ENCODE peak calls at places on chromosomes 13 and 19, in four cellular contexts. T, Q, F and Z are unnamed samples.

GRCh38 chr19:8481191-8481590 is 21.2 kb downstream of the PRAM1 start:
- DNase-seq in Q (no peak), F (no peak), T (no peak), Z (no peak)

GRCh38 chr13:41544824-41545707 is 87.7 kb downstream of the RGCC start:
- DNase-seq in T (no peak), F (no peak), Q (no peak), Z (no peak)

GRCh38 chr19:34120846-34121639 is 51.3 kb upstream of the LSM14A start:
- DNase-seq in F (peak), Q (peak), T (no peak), Z (no peak)

GRCh38 chr19:1069009-1069779 is 2.2 kb downstream of the ARHGAP45 start:
- DNase-seq in T (no peak), Q (no peak), F (no peak), Z (no peak)

GRCh38 chr13:93029536-93029935 is 197.1 kb upstream of the GPC6 start:
- DNase-seq in Q (no peak), T (no peak), F (no peak), Z (no peak)

GRCh38 chr13:20400774-20401173 is 124.9 kb downstream of the CRYL1 start:
- DNase-seq in Q (no peak), F (no peak), T (no peak), Z (no peak)

GRCh38 chr13:44967656-44968451 is 21.4 kb downstream of the NUFIP1 start:
- DNase-seq in Q (no peak), F (no peak), T (no peak), Z (no peak)

GRCh38 chr13:52003551-52003950 is 7.7 kb downstream of the ATP7B start:
- DNase-seq in T (no peak), F (no peak), Q (no peak), Z (no peak)

GRCh38 chr13:37058801-37059135 is 720 bp downstream of the SUPT20H start:
- DNase-seq in F (peak), Q (peak), T (peak), Z (no peak)

GRCh38 chr13:44416297-44416696 is 42.7 kb downstream of the SERP2 start:
- DNase-seq in Q (no peak), T (no peak), F (no peak), Z (no peak)

GRCh38 chr19:54937926-54938325 is 9.4 kb downstream of the NLRP7 start:
- DNase-seq in F (no peak), Q (no peak), T (peak), Z (no peak)

GRCh38 chr13:113354831-113355610 is 8.9 kb downstream of the GRTP1 start:
- DNase-seq in F (no peak), Q (no peak), T (no peak), Z (no peak)

GRCh38 chr13:68748038-68748437 is 1359.6 kb upstream of the ATXN8OS start:
- DNase-seq in Q (no peak), T (no peak), F (no peak), Z (no peak)

GRCh38 chr13:35514166-35514565 is 37.7 kb upstream of the MAB21L1 start:
- DNase-seq in T (no peak), F (no peak), Q (no peak), Z (no peak)
- TF ChIP-seq NRF1 in T (no peak), F (no peak), Q (no peak), Z (no peak)

GRCh38 chr13:63184693-63185092 is 1769.0 kb upstream of the PCDH20 start:
- DNase-seq in Q (no peak), F (no peak), T (no peak), Z (peak)
- TF ChIP-seq NRF1 in Q (no peak), F (no peak), T (no peak), Z (no peak)

DNA sequence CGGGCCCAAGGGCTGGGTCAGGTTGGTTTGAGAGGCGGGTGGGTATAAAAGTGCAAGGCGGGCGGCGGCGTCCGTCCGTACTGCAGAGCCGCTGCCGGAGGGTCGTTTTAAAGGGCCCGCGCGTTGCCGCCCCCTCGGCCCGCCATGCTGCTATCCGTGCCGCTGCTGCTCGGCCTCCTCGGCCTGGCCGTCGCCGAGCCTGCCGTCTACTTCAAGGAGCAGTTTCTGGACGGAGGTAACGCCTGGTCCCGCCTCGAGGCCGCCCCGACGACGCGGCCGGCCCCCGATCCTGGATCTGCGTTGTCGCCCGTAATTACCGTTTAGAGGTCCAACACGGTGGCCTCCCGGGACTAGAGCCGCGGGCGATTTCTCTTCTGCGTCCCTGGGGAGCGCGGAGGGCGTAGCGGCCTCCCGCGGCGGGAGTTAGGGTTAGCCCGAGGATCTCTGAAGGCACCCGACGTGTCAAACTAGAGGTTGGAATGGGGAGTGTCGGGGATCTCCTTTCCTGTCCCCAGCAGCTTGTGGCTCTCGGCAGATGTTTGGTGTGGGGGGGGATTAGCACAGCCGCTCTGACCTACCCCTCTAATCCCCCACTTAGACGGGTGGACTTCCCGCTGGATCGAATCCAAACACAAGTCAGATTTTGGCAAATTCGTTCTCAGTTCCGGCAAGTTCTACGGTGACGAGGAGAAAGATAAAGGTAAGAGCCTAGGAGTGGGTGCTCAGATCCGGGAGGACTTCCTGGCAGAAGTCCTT is at the start of gene CALR:
- DNase-seq in F (peak), T (no peak), Q (no peak), Z (no peak)
- TF ChIP-seq NRF1 in F (no peak), T (no peak), Q (no peak), Z (no peak)

DNA sequence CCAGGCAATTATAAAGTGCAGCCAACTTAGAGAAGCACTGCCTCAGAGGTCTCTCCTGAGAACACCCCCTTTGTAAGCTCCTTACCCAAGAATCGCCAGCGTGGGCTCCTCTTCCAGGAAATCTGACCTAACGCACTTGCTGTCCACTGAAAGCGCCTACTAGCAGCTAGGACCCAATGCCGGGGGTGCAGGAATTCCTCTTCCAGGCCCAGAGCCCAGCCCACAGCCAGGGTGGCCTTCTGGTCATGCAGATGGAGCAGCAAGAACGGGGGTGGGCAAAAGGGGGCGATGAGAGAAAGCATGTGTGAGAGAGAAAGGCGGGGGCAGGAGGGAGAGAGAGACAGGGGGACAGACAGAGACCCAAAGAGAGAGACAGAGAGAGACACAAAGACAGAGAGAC is 67.0 kb upstream of the CACNA1A start:
- DNase-seq in Q (no peak), F (no peak), T (no peak), Z (no peak)
- TF ChIP-seq NRF1 in Q (no peak), F (no peak), T (no peak), Z (no peak)